ENCODE peak calls at places on chromosomes 5 and 9, in eight cellular contexts. A is esophagus muscularis mucosa; D is right atrium auricular region; J is CD8-positive, alpha-beta T cell; Z is psoas muscle; Q is mammary epithelial cell; H is aorta; W is left ventricle myocardium inferior. P is an unnamed sample. For H3K4me1, the result is how much of the 10 kb centered on the place peaks cover.

GRCh38 chr9:135480071-135480941 is 724 bp downstream of the PPP1R26 start:
- DNase-seq in J (no peak), Z (peak), Q (peak), A (no peak), D (no peak), H (no peak), W (peak), P (peak)

GRCh38 chr9:81499021-81499454 is 190.3 kb downstream of the TLE1 start:
- DNase-seq in H (peak), D (no peak), W (no peak), A (no peak), Z (no peak), Q (no peak), J (no peak), P (no peak)

GRCh38 chr5:116428966-116429365 is 145.7 kb downstream of the SEMA6A start:
- DNase-seq in A (no peak), D (no peak), Z (no peak), H (no peak), Q (no peak), W (no peak), J (no peak), P (no peak)

GRCh38 chr5:1799110-1799601 is 481 bp downstream of the MRPL36 start:
- DNase-seq in D (no peak), J (no peak), W (no peak), H (no peak), Q (peak), A (no peak), Z (peak), P (no peak)

GRCh38 chr5:96566775-96567174 is 95.4 kb upstream of the CAST start:
- DNase-seq in Q (peak), W (no peak), Z (no peak), H (no peak), J (no peak), A (no peak), D (no peak), P (no peak)

GRCh38 chr5:174555726-174556125 is 168.7 kb upstream of the MSX2 start:
- DNase-seq in D (no peak), W (no peak), A (no peak), Q (no peak), Z (no peak), J (no peak), H (no peak), P (no peak)

GRCh38 chr5:109452661-109453060 is 42.9 kb upstream of the PJA2 start:
- DNase-seq in Z (no peak), W (no peak), Q (no peak), J (no peak), H (no peak), D (no peak), A (no peak), P (no peak)

GRCh38 chr5:164153469-164154172 is 648.2 kb downstream of the MAT2B start:
- DNase-seq in Z (no peak), W (no peak), D (no peak), A (no peak), H (no peak), Q (no peak), J (no peak), P (no peak)

GRCh38 chr9:125255781-125256391 is 5.7 kb upstream of the GAPVD1 start:
- DNase-seq in A (no peak), Z (no peak), D (no peak), J (no peak), H (no peak), W (no peak), Q (no peak), P (no peak)

GRCh38 chr5:176781638-176782570 is 28.5 kb upstream of the UNC5A start:
- DNase-seq in Q (no peak), J (no peak), D (no peak), W (no peak), H (no peak), A (no peak), Z (no peak), P (no peak)

GRCh38 chr5:6434737-6435136 is 13.9 kb upstream of the UBE2QL1 start:
- DNase-seq in Z (no peak), J (peak), Q (no peak), D (peak), H (no peak), A (no peak), W (no peak), P (no peak)

GRCh38 chr9:77951369-77951768 is 80.2 kb downstream of the GNAQ start:
- DNase-seq in Q (no peak), W (no peak), Z (no peak), H (no peak), J (no peak), A (no peak), D (no peak), P (no peak)

GRCh38 chr9:77954018-77954417 is 77.6 kb downstream of the GNAQ start:
- DNase-seq in A (no peak), Z (no peak), Q (no peak), H (no peak), J (no peak), D (no peak), W (no peak), P (no peak)

GRCh38 chr9:77954619-77955018 is 77.0 kb downstream of the GNAQ start:
- DNase-seq in D (no peak), H (no peak), Q (no peak), J (no peak), A (no peak), Z (no peak), W (no peak), P (no peak)

GRCh38 chr9:77952641-77953341 is 78.8 kb downstream of the GNAQ start:
- DNase-seq in Q (peak), Z (no peak), J (no peak), W (no peak), H (no peak), A (no peak), D (no peak), P (no peak)

DNA sequence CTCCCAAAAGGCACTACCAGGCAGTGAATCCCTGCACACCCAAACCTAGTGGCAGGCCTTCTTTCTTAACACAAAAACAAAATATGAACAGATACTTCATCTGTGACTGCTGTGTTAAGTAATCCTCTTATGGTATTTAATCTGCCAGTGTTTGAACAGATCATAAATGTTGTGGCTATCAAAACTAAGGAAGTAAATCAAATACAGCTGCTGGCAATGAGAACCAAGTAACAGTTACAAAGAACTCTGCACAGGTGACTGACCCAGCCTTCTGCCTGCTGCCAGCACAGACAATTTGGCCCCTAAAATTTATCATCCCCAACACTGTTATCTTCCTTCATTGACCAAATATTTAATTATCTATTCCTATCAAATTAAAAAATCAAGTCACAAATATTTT is 78.0 kb downstream of the GNAQ start:
- DNase-seq in J (no peak), Q (no peak), H (no peak), W (no peak), A (no peak), D (no peak), Z (no peak), P (no peak)
- H3K4me1 ChIP-seq in J (under half), Q (under half), H (under half), W (half or more), A (half or more), D (under half), Z (under half), P (under half)

DNA sequence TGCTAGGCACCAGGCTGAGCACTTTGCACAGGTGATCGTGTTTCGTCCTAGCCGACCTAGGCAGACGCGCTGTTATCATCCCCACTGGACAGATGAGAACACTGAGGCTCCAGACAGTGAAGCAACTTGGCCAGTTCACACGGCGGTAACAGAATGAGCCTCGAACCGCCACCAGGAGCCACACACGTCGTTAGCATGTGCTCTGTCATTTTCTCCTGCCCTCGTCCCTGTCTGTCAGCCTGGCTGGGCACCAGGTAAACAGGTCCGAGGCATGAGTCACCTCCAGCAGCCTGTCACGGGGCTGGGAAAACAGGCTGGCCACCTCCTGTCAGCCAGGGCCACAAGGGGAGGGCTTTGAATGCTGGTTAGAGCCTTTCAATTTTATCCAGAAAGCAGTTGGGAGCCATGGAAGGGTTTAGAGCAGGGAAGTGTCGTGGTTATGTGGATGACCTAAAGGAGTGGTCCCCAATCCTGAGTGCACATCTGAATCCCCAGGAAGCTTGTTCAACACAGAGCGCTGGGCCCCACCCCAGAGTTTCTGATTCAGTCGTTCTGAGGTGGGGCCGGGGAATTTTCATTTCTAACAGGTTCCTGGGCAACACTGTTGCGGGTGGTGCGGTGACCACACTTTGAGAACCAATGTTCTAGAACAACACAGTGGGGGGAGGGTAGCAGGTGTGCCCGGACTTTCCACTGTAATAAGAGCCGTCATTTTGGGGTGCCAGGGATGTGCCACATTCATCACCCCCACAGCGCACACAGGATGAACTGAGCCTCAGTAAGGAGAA is 39.5 kb downstream of the DUSP1 start:
- DNase-seq in W (no peak), A (no peak), J (no peak), Q (peak), D (no peak), Z (no peak), H (no peak), P (no peak)
- H3K27ac ChIP-seq in W (peak), A (peak), J (no peak), Q (peak), D (peak), Z (peak), H (peak), P (no peak)

DNA sequence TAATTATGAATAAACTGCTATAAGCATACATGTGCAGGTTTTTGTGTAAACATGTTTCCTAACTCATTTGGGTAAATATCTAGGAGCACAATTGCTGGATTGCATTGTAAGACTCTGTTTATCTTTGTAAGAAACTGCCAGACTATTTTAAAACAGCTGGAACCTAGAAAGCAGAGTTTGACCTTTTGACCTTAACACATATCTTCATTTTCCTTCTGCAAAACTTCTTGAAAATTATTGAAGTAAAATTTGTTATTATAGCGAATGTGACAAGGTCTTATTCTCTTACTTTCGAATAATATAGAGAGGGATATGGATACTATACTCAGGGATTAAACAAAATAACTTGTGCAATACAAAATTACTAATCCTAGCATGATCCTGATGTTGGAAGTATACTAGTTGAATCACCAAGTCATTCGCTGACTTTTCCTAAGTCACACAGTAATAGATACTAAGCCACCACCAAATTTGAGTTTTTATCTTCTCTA is 3.2 kb upstream of the ANXA1 start:
- DNase-seq in Q (peak), J (no peak), D (no peak), W (no peak), A (no peak), H (no peak), Z (no peak), P (no peak)
- H3K4me1 ChIP-seq in Q (under half), J (under half), D (under half), W (under half), A (half or more), H (under half), Z (under half), P (under half)

DNA sequence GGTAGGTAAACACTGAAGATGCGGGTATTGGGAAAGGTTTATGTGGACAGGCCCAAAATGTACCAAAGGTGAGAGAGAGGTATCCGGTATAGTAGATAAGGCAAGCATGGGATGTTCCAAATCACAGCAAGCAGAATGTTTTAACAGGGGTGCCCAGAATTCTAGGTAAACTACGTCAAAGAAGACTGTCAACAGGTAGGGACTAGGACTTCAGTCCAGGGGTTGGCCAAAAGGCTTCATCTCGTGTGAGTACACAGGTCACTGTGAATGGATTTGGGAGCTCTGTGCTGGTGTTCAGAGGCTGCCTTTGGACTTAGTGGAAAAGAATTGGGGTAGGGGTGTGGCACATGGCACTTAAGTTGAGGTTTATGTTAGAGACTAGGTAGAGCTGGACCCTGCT is 66.4 kb downstream of the PIK3R1 start:
- DNase-seq in J (no peak), W (no peak), Z (no peak), A (no peak), Q (no peak), H (no peak), D (no peak), P (no peak)
- H3K27ac ChIP-seq in J (peak), W (peak), Z (no peak), A (peak), Q (no peak), H (no peak), D (no peak), P (no peak)

GRCh38 chr5:43313854-43314457 is 744 bp upstream of the HMGCS1 start:
- DNase-seq in W (no peak), J (no peak), A (no peak), D (no peak), Z (no peak), H (no peak), Q (no peak), P (no peak)
- H3K4me1 ChIP-seq in W (under half), J (under half), A (under half), D (under half), Z (under half), H (under half), Q (under half), P (under half)

GRCh38 chr9:38061326-38061947 is 7.6 kb downstream of the SHB start:
- DNase-seq in J (no peak), Q (no peak), W (no peak), A (no peak), D (no peak), H (no peak), Z (no peak), P (no peak)
- H3K27ac ChIP-seq in J (no peak), Q (no peak), W (peak), A (no peak), D (peak), H (no peak), Z (no peak), P (peak)

GRCh38 chr9:128916204-128916603 is 4.6 kb upstream of the PHYHD1 start:
- DNase-seq in A (no peak), J (no peak), W (no peak), Q (no peak), Z (peak), D (peak), H (peak), P (peak)
- H3K4me1 ChIP-seq in A (half or more), J (under half), W (half or more), Q (half or more), Z (half or more), D (half or more), H (under half), P (under half)

DNA sequence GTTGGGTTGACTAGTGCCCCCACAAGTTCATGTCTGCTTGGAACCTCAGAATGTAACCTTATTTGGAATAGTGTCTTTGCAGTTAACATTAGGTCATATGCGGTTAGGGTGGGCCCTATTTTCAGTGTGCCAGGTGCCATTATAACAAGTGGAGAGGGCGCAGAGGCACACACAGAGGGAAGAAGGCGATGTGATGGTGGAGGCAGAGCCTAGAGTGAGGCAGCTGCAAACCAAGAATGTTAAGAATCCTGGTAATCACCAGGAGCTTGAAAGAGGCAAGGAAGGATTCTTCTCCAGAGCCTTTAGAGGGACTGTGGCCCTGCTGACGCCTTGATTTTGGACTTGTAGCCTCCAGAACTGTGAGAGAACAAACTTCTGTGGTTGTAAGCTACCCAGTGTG is 10.9 kb downstream of the GPR107 start:
- DNase-seq in A (no peak), Z (no peak), J (no peak), Q (no peak), D (no peak), W (no peak), H (no peak), P (no peak)
- H3K27ac ChIP-seq in A (no peak), Z (no peak), J (no peak), Q (no peak), D (no peak), W (no peak), H (no peak), P (no peak)

GRCh38 chr5:14572384-14572783 is 9.2 kb upstream of the OTULINL start:
- DNase-seq in J (no peak), Z (no peak), H (no peak), D (no peak), W (no peak), A (no peak), Q (no peak), P (no peak)
- H3K4me1 ChIP-seq in J (under half), Z (under half), H (under half), D (under half), W (under half), A (under half), Q (under half), P (under half)

DNA sequence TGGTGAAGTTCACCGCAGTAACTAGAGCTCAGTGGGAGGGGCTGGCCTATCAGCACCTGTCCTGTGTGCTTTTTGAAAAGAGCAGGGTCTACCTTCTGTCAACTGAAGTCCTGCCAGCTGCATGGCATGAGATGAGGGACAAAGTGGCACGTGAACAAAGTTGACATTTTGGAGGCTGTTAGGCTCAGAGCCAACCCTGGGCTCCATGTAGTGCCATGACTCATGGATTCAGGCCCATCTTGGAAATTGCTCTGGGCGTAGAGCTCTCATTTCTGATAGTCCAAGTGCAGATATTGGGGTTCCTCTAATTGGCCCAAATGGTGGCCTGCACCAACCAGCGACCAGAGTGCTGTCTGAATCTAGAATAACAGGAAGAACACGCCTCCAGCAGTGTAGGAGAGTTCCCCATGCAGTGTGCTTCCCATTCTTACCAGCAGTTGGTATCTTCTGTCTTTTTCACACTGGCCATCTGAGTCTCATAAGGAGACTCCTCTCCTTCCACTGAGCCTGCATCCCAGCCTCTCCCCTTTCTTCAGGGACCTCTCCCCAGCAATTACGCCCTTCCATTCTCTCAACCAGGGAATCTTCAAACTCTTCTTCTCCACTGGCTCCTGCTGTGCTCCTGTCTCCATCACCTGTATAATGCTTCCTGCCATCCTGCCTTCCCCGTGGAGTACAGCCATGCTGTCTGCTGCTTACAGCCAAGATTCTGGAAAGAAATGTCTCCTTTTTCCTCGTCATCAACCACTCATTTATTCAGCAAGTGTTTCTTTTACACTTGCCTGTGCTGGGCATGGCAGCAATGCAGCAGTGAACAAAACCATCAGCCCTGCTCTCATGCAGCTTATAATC is 30.4 kb downstream of the IRF1 start:
- DNase-seq in Q (no peak), A (no peak), H (peak), Z (peak), W (peak), J (no peak), D (no peak), P (no peak)
- H3K27ac ChIP-seq in Q (no peak), A (no peak), H (no peak), Z (no peak), W (peak), J (no peak), D (no peak), P (peak)

P was measured in right cardiac atrium.